ENCODE peak calls at places on chromosomes 11 and 22, in nine cellular contexts. Z is stimulated activated CD4-positive, alpha-beta T cell treated with anti-CD3 and anti-CD28 coated beads, Interleukin-2, amount 100 ng/mL, for 48 hours; T is iPS DF 19.7; P is COR-L47; V is GDM1; S is sciatic nerve; J is AG10803; E is ureter; G is SK-N-SH. M is an unnamed sample.

GRCh38 chr11:68214173-68215086 is 1.3 kb upstream of the KMT5B start:
- DNase-seq in Z (no peak), T (no peak), P (peak), V (no peak), S (peak), J (no peak), E (peak), G (peak), M (no peak)

GRCh38 chr11:28760676-28761390 is 652.6 kb downstream of the METTL15 start:
- DNase-seq in Z (no peak), T (no peak), P (peak), V (no peak), S (no peak), J (peak), E (no peak), G (no peak), M (no peak)

GRCh38 chr11:33996498-33997454 is 54.8 kb upstream of the CAPRIN1 start:
- DNase-seq in Z (peak), T (peak), P (peak), V (peak), S (peak), J (peak), E (peak), G (peak), M (peak)

GRCh38 chr11:47469411-47470179 is 20.7 kb upstream of the RAPSN start:
- DNase-seq in Z (no peak), T (no peak), P (no peak), V (no peak), S (peak), J (peak), E (no peak), G (no peak), M (no peak)

GRCh38 chr11:1198766-1199688 is 23.8 kb upstream of the MUC5B start:
- DNase-seq in Z (no peak), T (no peak), P (no peak), V (no peak), S (peak), J (no peak), E (peak), G (peak), M (no peak)

GRCh38 chr22:25366876-25367466 is 147.5 kb downstream of the CRYBB2 start:
- DNase-seq in Z (no peak), T (no peak), P (no peak), V (no peak), S (no peak), J (no peak), E (no peak), G (no peak), M (no peak)

GRCh38 chr11:93512073-93512475 is 31.1 kb downstream of the SMCO4 start:
- DNase-seq in Z (no peak), T (no peak), P (no peak), V (no peak), S (no peak), J (no peak), E (no peak), G (no peak), M (no peak)

GRCh38 chr11:45665933-45666647 is 668 bp upstream of the CHST1 start:
- DNase-seq in Z (no peak), T (no peak), P (no peak), V (no peak), S (no peak), J (no peak), E (no peak), G (no peak), M (no peak)

GRCh38 chr11:8249482-8249881 is 14.2 kb downstream of the LMO1 start:
- DNase-seq in Z (no peak), T (no peak), P (no peak), V (no peak), S (peak), J (no peak), E (no peak), G (no peak), M (no peak)

GRCh38 chr22:39311592-39312400 is 7.6 kb downstream of the RPL3 start:
- DNase-seq in Z (no peak), T (no peak), P (no peak), V (no peak), S (no peak), J (no peak), E (no peak), G (no peak), M (no peak)

M was measured in GM04503.